ENCODE peak calls at places on chromosomes 13 and 19, in six cellular contexts. R is Right ventricle myocardium superior, W is fibroblast of the conjunctiva, N is tibial nerve, S is NCI-H1930, C is hepatocyte. P is an unnamed sample.

GRCh38 chr13:113119166-113119821 is 3.3 kb upstream of the F10 start:
- DNase-seq in W (no peak), S (no peak), N (no peak), C (no peak), R (no peak), P (no peak)

GRCh38 chr13:20525144-20525600 is 485 bp downstream of the CRYL1 start:
- DNase-seq in S (peak), N (peak), W (no peak), C (peak), R (peak), P (no peak)

GRCh38 chr13:105678072-105678471 is 857.4 kb downstream of the EFNB2 start:
- DNase-seq in W (no peak), R (no peak), C (no peak), S (no peak), N (no peak), P (no peak)

GRCh38 chr19:4722671-4723464 is 774 bp downstream of the DPP9 start:
- DNase-seq in W (peak), S (no peak), R (peak), N (no peak), C (peak), P (no peak)

GRCh38 chr19:45781282-45782161 is 768 bp downstream of the DMPK start:
- DNase-seq in R (no peak), N (no peak), W (no peak), C (no peak), S (no peak), P (no peak)

GRCh38 chr13:108227651-108228272 is 9.6 kb downstream of the ABHD13 start:
- DNase-seq in R (no peak), C (peak), N (peak), S (peak), W (peak), P (no peak)

GRCh38 chr13:60094385-60095088 is 69.2 kb downstream of the DIAPH3 start:
- DNase-seq in S (no peak), N (no peak), R (no peak), W (no peak), C (no peak), P (no peak)

GRCh38 chr13:44498969-44499368 is 77.2 kb downstream of the TSC22D1 start:
- DNase-seq in R (no peak), S (no peak), C (no peak), W (no peak), N (no peak), P (no peak)

GRCh38 chr13:30027569-30028455 is 177.4 kb upstream of the UBL3 start:
- DNase-seq in W (no peak), S (no peak), N (no peak), C (no peak), R (no peak), P (no peak)

GRCh38 chr13:21243045-21243842 is 66.8 kb downstream of the MRPL57 start:
- DNase-seq in W (no peak), N (no peak), R (no peak), C (no peak), S (no peak), P (peak)

GRCh38 chr13:79869326-79869725 is 388.4 kb downstream of the NDFIP2 start:
- DNase-seq in S (no peak), R (no peak), C (peak), W (no peak), N (no peak), P (no peak)

GRCh38 chr19:39407644-39408391 is 1.2 kb downstream of the ZFP36 start:
- DNase-seq in N (no peak), R (peak), S (no peak), W (no peak), C (peak), P (no peak)

GRCh38 chr19:50326101-50326664 is 3.0 kb downstream of the KCNC3 start:
- DNase-seq in W (no peak), N (no peak), S (no peak), R (no peak), C (no peak), P (no peak)

GRCh38 chr19:51742736-51743288 is 8.9 kb downstream of the FPR1 start:
- DNase-seq in S (no peak), N (no peak), R (no peak), C (no peak), W (peak), P (no peak)

GRCh38 chr19:50835785-50836542 is 2.6 kb upstream of the KLK15 start:
- DNase-seq in N (peak), S (peak), W (peak), R (peak), C (peak), P (no peak)

GRCh38 chr13:102838273-102838672 is 7.6 kb upstream of the ERCC5 start:
- DNase-seq in C (no peak), R (no peak), S (no peak), N (no peak), W (no peak), P (no peak)

GRCh38 chr19:13036366-13036976 is 41.2 kb downstream of the NFIX start:
- DNase-seq in N (no peak), C (peak), W (no peak), S (peak), R (no peak), P (no peak)

GRCh38 chr19:17513801-17514200 is 2.4 kb downstream of the PGLS start:
- DNase-seq in S (no peak), N (no peak), C (no peak), R (no peak), W (no peak), P (no peak)

GRCh38 chr19:2059422-2060201 is 8.6 kb upstream of the MKNK2 start:
- DNase-seq in R (peak), C (peak), W (peak), S (peak), N (no peak), P (no peak)

GRCh38 chr19:1181606-1182005 is 7.5 kb upstream of the SBNO2 start:
- DNase-seq in N (no peak), R (no peak), S (no peak), C (peak), W (no peak), P (no peak)